ENCODE peak calls at places on chromosome 19, in eight cellular contexts. B is neuronal stem cell, W is SK-N-SH, G is fibroblast of lung, J is retinal pigment epithelial cell, O is choroid plexus epithelial cell, T is GM23248, L is lower lobe of right lung. I is an unnamed sample.

GRCh38 chr19:16429066-16429758 is 42.6 kb downstream of the EPS15L1 start:
- DNase-seq in L (peak), W (peak), G (no peak), O (no peak), J (no peak), T (no peak), B (no peak), I (no peak)

GRCh38 chr19:29806098-29806866 is 5.5 kb upstream of the CCNE1 start:
- DNase-seq in B (no peak), O (peak), G (peak), J (peak), W (peak), L (peak), T (peak), I (peak)

GRCh38 chr19:42284641-42285341 is 15.7 kb downstream of the CIC start:
- DNase-seq in G (no peak), L (no peak), B (peak), O (no peak), T (peak), W (no peak), J (no peak), I (peak)

GRCh38 chr19:54029930-54030490 is 33.7 kb downstream of the VSTM1 start:
- DNase-seq in O (peak), T (peak), G (peak), W (peak), L (peak), B (peak), J (no peak), I (peak)

GRCh38 chr19:33445752-33446070 is 72.2 kb downstream of the CEBPG start:
- DNase-seq in B (no peak), G (no peak), W (no peak), T (no peak), L (peak), O (no peak), J (no peak), I (no peak)

GRCh38 chr19:47765522-47766358 is 12.8 kb upstream of the SELENOW start:
- DNase-seq in L (peak), T (peak), B (no peak), G (peak), J (no peak), O (peak), W (peak), I (peak)

GRCh38 chr19:57813919-57814504 is 701 bp downstream of the ZNF552 start:
- DNase-seq in L (no peak), O (no peak), T (peak), J (no peak), G (no peak), W (no peak), B (no peak), I (no peak)

GRCh38 chr19:37855098-37855497 is 51.3 kb downstream of the WDR87 start:
- DNase-seq in O (peak), W (peak), G (peak), T (peak), J (peak), L (peak), B (no peak), I (peak)

GRCh38 chr19:34879563-34879962 is 47.1 kb upstream of the ZNF30 start:
- DNase-seq in O (no peak), L (no peak), W (no peak), B (no peak), T (no peak), J (no peak), G (no peak), I (no peak)

GRCh38 chr19:51366999-51367564 is 894 bp upstream of the ETFB start:
- DNase-seq in W (peak), T (peak), O (peak), L (peak), J (no peak), G (no peak), B (no peak), I (peak)

GRCh38 chr19:47280183-47280797 is 5.6 kb downstream of the INAFM1 start:
- DNase-seq in G (no peak), B (no peak), W (peak), L (peak), O (peak), T (peak), J (no peak), I (peak)

GRCh38 chr19:33259532-33259931 is 33.9 kb upstream of the SLC7A10 start:
- DNase-seq in T (peak), B (no peak), O (no peak), L (peak), W (no peak), J (no peak), G (no peak), I (no peak)

GRCh38 chr19:18464646-18465045 is 26.7 kb upstream of the ISYNA1 start:
- DNase-seq in L (peak), O (peak), B (no peak), G (peak), W (no peak), J (peak), T (peak), I (no peak)

GRCh38 chr19:18697680-18698079 is 14.2 kb downstream of the CRTC1 start:
- DNase-seq in J (no peak), L (peak), W (no peak), O (no peak), B (no peak), T (no peak), G (no peak), I (no peak)

GRCh38 chr19:43639507-43640423 is at the start of gene CADM4:
- DNase-seq in B (peak), J (no peak), T (peak), G (no peak), W (peak), L (peak), O (no peak), I (peak)

GRCh38 chr19:56348289-56348877 is 33.7 kb upstream of the ZSCAN5A start:
- DNase-seq in W (peak), B (no peak), O (peak), T (peak), L (no peak), J (no peak), G (no peak), I (peak)

GRCh38 chr19:47239610-47240296 is 8.8 kb upstream of the BBC3 start:
- DNase-seq in W (peak), B (no peak), G (peak), J (no peak), T (peak), O (peak), L (peak), I (peak)

GRCh38 chr19:35181387-35181786 is 26.9 kb downstream of the FXYD5 start:
- DNase-seq in L (no peak), W (no peak), G (no peak), B (no peak), T (no peak), J (no peak), O (no peak), I (no peak)

GRCh38 chr19:8392017-8392591 is 1.9 kb downstream of the RAB11B start:
- DNase-seq in T (peak), W (peak), O (peak), L (peak), G (peak), J (no peak), B (no peak), I (no peak)

GRCh38 chr19:30799854-30800755 is 427.9 kb downstream of the ZNF536 start:
- DNase-seq in T (peak), W (no peak), O (no peak), G (no peak), L (peak), B (peak), J (no peak), I (peak)

GRCh38 chr19:30785728-30786127 is 413.5 kb downstream of the ZNF536 start:
- DNase-seq in T (peak), B (no peak), O (peak), J (no peak), L (no peak), W (no peak), G (no peak), I (no peak)

GRCh38 chr19:49658139-49658517 is 7.5 kb downstream of the IRF3 start:
- DNase-seq in G (no peak), B (no peak), W (no peak), T (no peak), O (no peak), J (no peak), L (no peak), I (no peak)

GRCh38 chr19:3361384-3362216 is 4.8 kb upstream of the NFIC start:
- DNase-seq in T (no peak), G (no peak), O (no peak), J (no peak), L (no peak), B (no peak), W (no peak), I (no peak)
- H3K4me3 ChIP-seq in T (peak), G (peak), O (peak), J (peak), L (peak), B (no peak), W (peak), I (peak)

GRCh38 chr19:45643024-45643926 is 4.1 kb upstream of the EML2 start:
- DNase-seq in G (peak), L (peak), T (peak), O (peak), W (peak), J (no peak), B (peak), I (peak)
- H3K4me3 ChIP-seq in G (no peak), L (peak), T (peak), O (peak), W (peak), J (peak), B (peak), I (peak)

GRCh38 chr19:12748489-12748888 is 3.1 kb upstream of the BEST2 start:
- DNase-seq in T (no peak), W (peak), L (no peak), O (no peak), B (no peak), J (no peak), G (no peak), I (no peak)

GRCh38 chr19:12750851-12751250 is 740 bp upstream of the BEST2 start:
- DNase-seq in G (peak), T (peak), L (no peak), W (peak), B (no peak), J (no peak), O (no peak), I (no peak)

GRCh38 chr19:12751635-12752034 is at the start of gene BEST2:
- DNase-seq in B (no peak), L (no peak), T (no peak), G (no peak), W (no peak), J (no peak), O (no peak), I (no peak)

GRCh38 chr19:12752056-12752781 is 628 bp downstream of the BEST2 start:
- DNase-seq in G (no peak), B (no peak), O (no peak), W (peak), J (no peak), L (no peak), T (no peak), I (no peak)

DNA sequence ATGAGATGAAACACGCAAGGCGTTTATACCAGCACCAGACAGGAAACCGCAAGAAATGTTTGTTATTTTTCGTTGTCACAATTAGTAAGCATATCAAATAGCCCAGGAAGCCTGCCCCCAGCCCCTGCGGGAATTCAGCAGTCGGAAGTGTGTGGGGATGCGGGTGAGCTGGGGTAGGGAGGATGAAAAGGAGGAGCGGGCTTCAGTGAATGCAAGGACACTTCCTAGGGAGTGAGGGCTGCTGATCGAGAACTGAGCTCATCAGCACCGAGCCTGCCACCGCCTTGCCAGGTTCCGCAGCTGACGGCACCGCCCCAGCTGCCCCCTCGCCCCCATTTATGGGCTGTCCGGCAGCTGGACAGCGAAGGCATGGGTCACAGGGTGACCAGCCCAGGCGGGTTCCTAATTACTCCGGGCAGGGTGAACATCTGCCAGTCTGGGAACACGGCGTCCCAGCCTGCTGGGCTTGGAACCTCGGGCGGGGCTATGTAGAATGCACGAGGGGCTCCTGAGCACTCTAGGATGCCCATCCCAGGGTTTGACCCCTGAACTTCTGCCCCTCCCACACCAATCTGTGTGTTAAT is 1.6 kb upstream of the BEST2 start:
- DNase-seq in G (peak), T (peak), L (no peak), O (peak), J (no peak), W (peak), B (no peak), I (no peak)
- H3K4me3 ChIP-seq in G (no peak), T (no peak), L (no peak), O (peak), J (no peak), W (no peak), B (no peak), I (no peak)

GRCh38 chr19:2016041-2016807 is 710 bp upstream of the BTBD2 start:
- DNase-seq in O (peak), T (peak), B (peak), G (peak), L (peak), W (peak), J (no peak), I (peak)
- H3K4me3 ChIP-seq in O (peak), T (peak), B (peak), G (no peak), L (peak), W (peak), J (peak), I (peak)

DNA sequence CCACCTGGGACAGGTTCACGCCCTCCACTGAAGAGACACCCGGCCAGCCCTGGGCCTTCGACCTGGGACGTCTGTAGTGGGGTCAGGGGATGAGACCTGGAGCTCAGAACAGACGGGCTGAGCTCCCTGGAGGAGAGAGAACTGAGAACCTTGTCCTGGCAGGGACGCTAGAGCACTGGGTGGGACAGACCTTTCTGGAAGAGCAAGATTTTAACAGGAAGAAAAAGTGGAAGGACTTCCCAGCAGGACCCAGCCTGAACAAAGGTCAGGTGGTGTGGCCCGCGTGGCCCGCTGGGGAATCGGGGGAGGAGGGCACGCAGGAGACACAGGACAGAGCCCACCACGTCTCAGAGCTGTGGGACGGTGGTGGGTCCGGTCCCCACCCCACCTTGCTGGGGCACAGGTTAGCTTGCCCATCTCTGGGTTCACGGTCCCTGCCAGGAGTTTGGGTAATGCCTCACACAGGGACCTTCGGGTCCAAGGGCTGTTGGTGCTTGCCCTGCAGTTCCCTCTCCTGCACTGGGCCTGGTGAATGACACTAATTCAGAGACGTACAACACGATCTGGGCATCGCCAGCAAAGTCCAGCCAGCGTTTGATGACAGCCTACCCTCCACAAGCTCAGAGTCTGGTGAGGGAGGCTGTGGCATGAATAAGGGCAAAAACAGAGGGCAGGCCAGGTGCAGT is 1.2 kb upstream of the EFNA2 start:
- DNase-seq in G (no peak), W (no peak), L (no peak), T (no peak), B (no peak), O (no peak), J (no peak), I (no peak)
- H3K4me3 ChIP-seq in G (no peak), W (no peak), L (no peak), T (no peak), B (no peak), O (no peak), J (no peak), I (no peak)

GRCh38 chr19:1155352-1156304 is 18.4 kb downstream of the SBNO2 start:
- DNase-seq in O (peak), T (peak), L (no peak), G (no peak), W (no peak), J (no peak), B (no peak), I (no peak)

GRCh38 chr19:1156305-1156801 is 17.7 kb downstream of the SBNO2 start:
- DNase-seq in O (peak), J (no peak), W (no peak), T (peak), G (peak), B (no peak), L (peak), I (no peak)

GRCh38 chr19:1153891-1154730 is 20.0 kb downstream of the SBNO2 start:
- DNase-seq in B (no peak), J (no peak), W (no peak), T (no peak), O (no peak), G (no peak), L (no peak), I (no peak)

GRCh38 chr19:1156830-1157615 is 17.0 kb downstream of the SBNO2 start:
- DNase-seq in T (no peak), L (no peak), W (no peak), G (no peak), O (no peak), J (no peak), B (no peak), I (no peak)

GRCh38 chr19:1154731-1155351 is 19.2 kb downstream of the SBNO2 start:
- DNase-seq in O (peak), G (peak), J (peak), B (no peak), W (peak), T (peak), L (peak), I (peak)
- H3K4me3 ChIP-seq in O (peak), G (peak), J (no peak), B (no peak), W (no peak), T (peak), L (peak), I (no peak)

DNA sequence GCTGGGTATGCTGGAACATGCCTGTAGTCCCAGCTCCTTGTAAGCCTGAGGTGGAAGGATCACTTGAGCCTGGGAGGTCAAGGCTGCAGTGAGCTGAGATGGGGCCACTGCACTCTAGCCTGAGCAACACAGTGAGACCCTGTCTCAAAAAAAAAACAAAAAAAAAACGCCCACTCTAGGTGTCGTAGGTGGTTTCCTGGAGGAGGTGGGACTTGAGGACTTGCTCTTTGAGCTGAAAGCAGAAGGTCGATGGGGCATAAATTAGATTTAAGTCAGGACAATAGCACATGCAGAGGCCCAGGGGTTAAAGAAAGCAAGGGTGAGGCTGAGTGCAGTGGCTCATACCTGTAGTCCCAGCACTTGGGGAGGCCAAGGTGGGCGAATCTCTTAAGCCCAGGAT is 12.9 kb upstream of the ILF3 start:
- DNase-seq in W (no peak), T (no peak), O (no peak), B (no peak), L (no peak), G (no peak), J (no peak), I (no peak)
- H3K4me3 ChIP-seq in W (no peak), T (no peak), O (no peak), B (no peak), L (no peak), G (no peak), J (no peak), I (no peak)

GRCh38 chr19:5128251-5128931 is 159.5 kb downstream of the KDM4B start:
- DNase-seq in B (no peak), T (peak), G (peak), O (peak), J (no peak), W (peak), L (no peak), I (peak)

GRCh38 chr19:5125376-5125775 is 156.5 kb downstream of the KDM4B start:
- DNase-seq in G (no peak), B (no peak), J (no peak), W (no peak), O (no peak), T (no peak), L (no peak), I (no peak)

GRCh38 chr19:5127710-5128109 is 158.8 kb downstream of the KDM4B start:
- DNase-seq in B (no peak), W (no peak), L (no peak), G (no peak), T (no peak), J (no peak), O (no peak), I (peak)

GRCh38 chr19:5125797-5126497 is 157.0 kb downstream of the KDM4B start:
- DNase-seq in G (peak), O (peak), L (no peak), T (no peak), J (no peak), B (no peak), W (no peak), I (no peak)

GRCh38 chr19:5126498-5127223 is 157.7 kb downstream of the KDM4B start:
- DNase-seq in L (no peak), B (no peak), T (no peak), G (no peak), J (no peak), W (no peak), O (no peak), I (no peak)
- H3K4me3 ChIP-seq in L (no peak), B (no peak), T (no peak), G (no peak), J (no peak), W (no peak), O (no peak), I (no peak)

I was measured in BE2C.